ENCODE peak calls at places on chromosomes 2 and 18, in seven cellular contexts. K, Y, G, Z, H, U and C are unnamed samples.

GRCh38 chr2:155997538-155997937 is 335.0 kb downstream of the NR4A2 start:
- DNase-seq in G (no peak), Y (no peak), K (no peak), Z (no peak), H (no peak), U (no peak), C (no peak)

GRCh38 chr2:3242747-3243369 is 134.8 kb downstream of the EIPR1 start:
- DNase-seq in K (no peak), U (peak; percentile 34), Y (no peak), Z (no peak), G (no peak), H (no peak), C (no peak)

GRCh38 chr2:8472545-8473361 is 209.1 kb upstream of the ID2 start:
- DNase-seq in Y (no peak), U (no peak), Z (no peak), K (no peak), H (no peak), G (no peak), C (no peak)

GRCh38 chr2:108297436-108298141 is 8.9 kb downstream of the SULT1C2 start:
- DNase-seq in G (no peak), H (no peak), K (no peak), Y (no peak), U (no peak), Z (no peak), C (no peak)

GRCh38 chr2:33210626-33211025 is 263.9 kb downstream of the LTBP1 start:
- DNase-seq in U (no peak), H (no peak), G (no peak), Z (peak; percentile 9), Y (no peak), K (no peak), C (no peak)

GRCh38 chr2:227007940-227008339 is 156.1 kb downstream of the COL4A4 start:
- DNase-seq in Y (no peak), K (no peak), U (no peak), Z (no peak), H (no peak), G (no peak), C (no peak)

GRCh38 chr18:78678318-78678695 is 301.3 kb upstream of the SALL3 start:
- DNase-seq in Y (no peak), Z (no peak), K (no peak), H (no peak), G (no peak), U (no peak), C (no peak)

GRCh38 chr2:120771556-120772208 is 36.0 kb downstream of the GLI2 start:
- DNase-seq in H (no peak), U (no peak), G (no peak), Y (no peak), K (no peak), Z (no peak), C (no peak)

GRCh38 chr2:225091336-225091735 is 49.1 kb upstream of the DOCK10 start:
- DNase-seq in H (no peak), U (no peak), G (no peak), Y (no peak), Z (no peak), K (no peak), C (no peak)

DNA sequence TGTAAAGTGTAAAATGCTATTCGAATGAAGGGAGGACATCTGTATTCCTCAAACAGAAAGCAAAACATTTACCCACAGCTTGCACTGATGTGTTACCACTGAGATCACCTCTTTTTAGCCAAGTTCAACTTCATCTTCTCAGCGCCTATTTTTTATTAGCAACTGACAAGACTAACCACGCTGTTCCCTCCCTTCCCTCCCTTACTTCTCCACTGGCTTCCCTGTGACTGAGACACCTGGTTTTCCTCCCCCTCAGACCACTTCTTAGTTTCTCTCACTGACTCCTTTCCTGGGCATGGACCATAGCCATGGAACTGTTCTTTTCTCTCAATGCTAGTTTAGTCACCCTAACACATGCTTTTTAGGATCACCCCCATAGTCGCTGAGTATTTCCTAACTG is 3.3 kb downstream of the L3MBTL4 start:
- DNase-seq in U (no peak), Z (no peak), K (no peak), H (no peak), Y (no peak), G (no peak), C (no peak)
- TF ChIP-seq TAF1 in U (no peak), Z (no peak), K (no peak), H (no peak), Y (no peak), G (no peak), C (no peak)

GRCh38 chr2:203471323-203471722 is 63.8 kb downstream of the RAPH1 start:
- DNase-seq in K (no peak), G (no peak), Z (no peak), U (no peak), Y (no peak), H (no peak), C (no peak)
- TF ChIP-seq TAF1 in K (no peak), G (no peak), Z (no peak), U (no peak), Y (no peak), H (no peak), C (no peak)

GRCh38 chr18:7168408-7168807 is 50.8 kb upstream of the LAMA1 start:
- DNase-seq in H (no peak), Z (no peak), G (no peak), Y (no peak), K (no peak), U (no peak), C (no peak)

GRCh38 chr18:7165846-7166393 is 48.3 kb upstream of the LAMA1 start:
- DNase-seq in G (no peak), U (no peak), Y (no peak), K (no peak), H (no peak), Z (no peak), C (no peak)

GRCh38 chr18:7170292-7170691 is 52.7 kb upstream of the LAMA1 start:
- DNase-seq in U (no peak), H (no peak), Y (no peak), K (no peak), Z (no peak), G (no peak), C (no peak)

GRCh38 chr18:7169601-7170000 is 52.0 kb upstream of the LAMA1 start:
- DNase-seq in U (no peak), K (no peak), G (no peak), H (no peak), Z (no peak), Y (no peak), C (no peak)

GRCh38 chr18:7164610-7165009 is 47.0 kb upstream of the LAMA1 start:
- DNase-seq in K (no peak), U (no peak), G (no peak), Y (no peak), Z (peak; percentile 23), H (no peak), C (no peak)
- TF ChIP-seq TAF1 in K (no peak), U (no peak), G (no peak), Y (no peak), Z (no peak), H (no peak), C (no peak)

GRCh38 chr2:46394649-46395510 is 84.5 kb upstream of the TMEM247 start:
- DNase-seq in U (peak; percentile 4), K (no peak), Z (no peak), Y (no peak), G (no peak), H (peak; percentile 92), C (no peak)
- TF ChIP-seq TAF1 in U (no peak), K (no peak), Z (no peak), Y (no peak), G (no peak), H (no peak), C (no peak)

GRCh38 chr2:206915136-206915535 is 24.2 kb upstream of the CPO start:
- DNase-seq in K (no peak), H (peak; percentile 6), Z (peak; percentile 1), U (no peak), Y (no peak), G (no peak), C (no peak)
- TF ChIP-seq TAF1 in K (no peak), H (no peak), Z (no peak), U (no peak), Y (no peak), G (no peak), C (no peak)

GRCh38 chr2:167843657-167844056 is 403.7 kb downstream of the STK39 start:
- DNase-seq in G (no peak), K (no peak), Y (no peak), H (no peak), Z (no peak), U (no peak), C (no peak)

GRCh38 chr2:167844714-167845530 is 402.5 kb downstream of the STK39 start:
- DNase-seq in H (peak; percentile 36), U (no peak), Z (peak; percentile 81), Y (peak; percentile 47), G (no peak), K (no peak), C (no peak)

GRCh38 chr2:167843203-167843602 is 404.2 kb downstream of the STK39 start:
- DNase-seq in Y (no peak), H (no peak), G (no peak), K (no peak), Z (no peak), U (no peak), C (no peak)

DNA sequence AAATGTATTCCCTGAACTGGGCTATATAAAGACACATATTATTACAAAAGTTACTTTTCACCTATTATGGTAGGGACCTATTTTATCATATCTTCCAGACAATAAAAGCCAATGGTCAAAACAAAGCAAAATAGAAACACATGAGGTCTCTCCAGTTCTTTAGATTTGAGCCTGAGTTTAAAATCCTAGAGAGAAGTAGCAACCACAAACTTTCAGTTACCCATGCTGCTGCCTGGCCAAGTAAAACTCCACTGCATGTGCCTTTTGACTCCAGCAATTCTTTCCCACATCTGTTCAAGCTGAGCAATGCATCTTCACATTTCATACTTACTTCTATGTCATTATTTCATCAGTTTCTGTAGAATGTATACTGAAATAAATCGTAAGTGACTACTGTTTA is 405.3 kb downstream of the STK39 start:
- DNase-seq in G (no peak), Z (no peak), K (no peak), U (no peak), H (no peak), Y (no peak), C (no peak)
- TF ChIP-seq TAF1 in G (no peak), Z (no peak), K (no peak), U (no peak), H (no peak), Y (no peak), C (no peak)